ENCODE peak calls at places on chromosomes 5 and 9, in ten cellular contexts. V is kidney epithelial cell, B is PC-9, S is H1, D is epithelial cell of proximal tubule, K is cardiac fibroblast, P is right lobe of liver, L is mammary epithelial cell, F is astrocyte of the spinal cord, Z is PC-3. H is an unnamed sample.

GRCh38 chr5:36528588-36528987 is 77.8 kb upstream of the SLC1A3 start:
- DNase-seq in V (no peak), B (no peak), S (no peak), D (no peak), K (no peak), P (no peak), L (peak), F (no peak), Z (no peak), H (no peak)

GRCh38 chr9:127418037-127418471 is 6.1 kb upstream of the ZNF79 start:
- DNase-seq in V (no peak), B (peak), S (peak), D (no peak), K (no peak), P (no peak), L (no peak), F (no peak), Z (peak), H (no peak)

GRCh38 chr9:129143461-129143927 is 32.3 kb downstream of the PTPA start:
- DNase-seq in V (no peak), B (no peak), S (no peak), D (no peak), K (peak), P (peak), L (no peak), F (peak), Z (no peak), H (no peak)

GRCh38 chr9:107138261-107138992 is 144.7 kb upstream of the RAD23B start:
- DNase-seq in V (no peak), B (no peak), S (no peak), D (no peak), K (no peak), P (peak), L (peak), F (no peak), Z (no peak), H (no peak)

GRCh38 chr9:76453785-76454184 is 5.2 kb upstream of the GCNT1 start:
- DNase-seq in V (no peak), B (no peak), S (no peak), D (no peak), K (peak), P (no peak), L (peak), F (peak), Z (no peak), H (no peak)

GRCh38 chr9:21695874-21696341 is 106.5 kb upstream of the MTAP start:
- DNase-seq in V (no peak), B (no peak), S (no peak), D (no peak), K (no peak), P (no peak), L (no peak), F (no peak), Z (no peak), H (no peak)

GRCh38 chr9:137086531-137087408 is at the start of gene MAN1B1:
- DNase-seq in V (peak), B (peak), S (peak), D (peak), K (peak), P (peak), L (peak), F (peak), Z (peak), H (peak)

GRCh38 chr9:34338664-34339063 is 9.3 kb downstream of the NUDT2 start:
- DNase-seq in V (no peak), B (no peak), S (no peak), D (no peak), K (no peak), P (peak), L (no peak), F (no peak), Z (no peak), H (no peak)

GRCh38 chr5:179699640-179700298 is 1.0 kb downstream of the CANX start:
- DNase-seq in V (no peak), B (no peak), S (no peak), D (no peak), K (peak), P (no peak), L (peak), F (peak), Z (peak), H (no peak)

GRCh38 chr5:34051374-34051980 is 8.5 kb upstream of the C1QTNF3 start:
- DNase-seq in V (no peak), B (no peak), S (no peak), D (no peak), K (no peak), P (no peak), L (no peak), F (no peak), Z (no peak), H (peak)

GRCh38 chr5:1736889-1737711 is 62.5 kb downstream of the MRPL36 start:
- DNase-seq in V (no peak), B (peak), S (no peak), D (no peak), K (no peak), P (peak), L (no peak), F (no peak), Z (no peak), H (no peak)

GRCh38 chr9:33233659-33234335 is 6.2 kb upstream of the SPINK4 start:
- DNase-seq in V (peak), B (peak), S (no peak), D (peak), K (peak), P (no peak), L (peak), F (peak), Z (peak), H (peak)

GRCh38 chr5:125085797-125086505 is 339.5 kb upstream of the ZNF608 start:
- DNase-seq in V (no peak), B (no peak), S (no peak), D (peak), K (no peak), P (no peak), L (no peak), F (no peak), Z (no peak), H (no peak)

GRCh38 chr5:11182441-11183080 is 421.5 kb upstream of the DAP start:
- DNase-seq in V (no peak), B (peak), S (no peak), D (no peak), K (peak), P (no peak), L (no peak), F (peak), Z (peak), H (peak)

GRCh38 chr5:15135661-15136060 is 264.1 kb upstream of the ANKH start:
- DNase-seq in V (no peak), B (no peak), S (no peak), D (no peak), K (no peak), P (no peak), L (no peak), F (no peak), Z (no peak), H (no peak)

GRCh38 chr5:37582202-37582601 is 203.1 kb downstream of the WDR70 start:
- DNase-seq in V (no peak), B (no peak), S (no peak), D (no peak), K (no peak), P (no peak), L (no peak), F (no peak), Z (no peak), H (no peak)

GRCh38 chr9:121286973-121287721 is 19.2 kb downstream of the GSN start:
- DNase-seq in V (peak), B (peak), S (peak), D (no peak), K (peak), P (no peak), L (peak), F (peak), Z (peak), H (no peak)

GRCh38 chr9:116504893-116505480 is 182.1 kb upstream of the TRIM32 start:
- DNase-seq in V (no peak), B (no peak), S (no peak), D (no peak), K (no peak), P (no peak), L (no peak), F (no peak), Z (no peak), H (no peak)

GRCh38 chr5:10705736-10706135 is 55.3 kb downstream of the DAP start:
- DNase-seq in V (peak), B (peak), S (no peak), D (no peak), K (no peak), P (no peak), L (peak), F (no peak), Z (peak), H (no peak)

GRCh38 chr9:105254226-105254625 is 9.8 kb downstream of the SLC44A1 start:
- DNase-seq in V (no peak), B (no peak), S (no peak), D (no peak), K (no peak), P (no peak), L (peak), F (no peak), Z (no peak), H (no peak)

GRCh38 chr5:171342362-171343111 is 33.5 kb downstream of the TLX3 start:
- DNase-seq in V (peak), B (peak), S (no peak), D (peak), K (peak), P (peak), L (peak), F (peak), Z (peak), H (peak)

GRCh38 chr9:3576358-3576757 is 50.6 kb upstream of the RFX3 start:
- DNase-seq in V (no peak), B (no peak), S (no peak), D (no peak), K (peak), P (no peak), L (no peak), F (no peak), Z (no peak), H (no peak)

GRCh38 chr9:69131682-69132081 is 42.4 kb upstream of the TJP2 start:
- DNase-seq in V (peak), B (no peak), S (no peak), D (peak), K (peak), P (no peak), L (peak), F (peak), Z (peak), H (no peak)

GRCh38 chr5:78280261-78280660 is 14.2 kb downstream of the AP3B1 start:
- DNase-seq in V (no peak), B (no peak), S (no peak), D (no peak), K (no peak), P (no peak), L (no peak), F (no peak), Z (no peak), H (no peak)

GRCh38 chr5:135977375-135977928 is 22.7 kb upstream of the LECT2 start:
- DNase-seq in V (no peak), B (peak), S (peak), D (peak), K (peak), P (peak), L (peak), F (peak), Z (no peak), H (no peak)

GRCh38 chr9:86075132-86075807 is 24.1 kb downstream of the GOLM1 start:
- DNase-seq in V (no peak), B (no peak), S (no peak), D (no peak), K (no peak), P (no peak), L (no peak), F (peak), Z (no peak), H (no peak)

GRCh38 chr9:36818242-36818938 is 215.7 kb downstream of the PAX5 start:
- DNase-seq in V (no peak), B (no peak), S (no peak), D (no peak), K (no peak), P (no peak), L (no peak), F (no peak), Z (no peak), H (no peak)

GRCh38 chr9:108083796-108084352 is 594.3 kb upstream of the KLF4 start:
- DNase-seq in V (no peak), B (no peak), S (no peak), D (no peak), K (no peak), P (no peak), L (no peak), F (no peak), Z (no peak), H (no peak)

GRCh38 chr5:138455191-138455930 is 9.9 kb upstream of the EGR1 start:
- DNase-seq in V (no peak), B (no peak), S (no peak), D (no peak), K (no peak), P (no peak), L (no peak), F (no peak), Z (no peak), H (no peak)

DNA sequence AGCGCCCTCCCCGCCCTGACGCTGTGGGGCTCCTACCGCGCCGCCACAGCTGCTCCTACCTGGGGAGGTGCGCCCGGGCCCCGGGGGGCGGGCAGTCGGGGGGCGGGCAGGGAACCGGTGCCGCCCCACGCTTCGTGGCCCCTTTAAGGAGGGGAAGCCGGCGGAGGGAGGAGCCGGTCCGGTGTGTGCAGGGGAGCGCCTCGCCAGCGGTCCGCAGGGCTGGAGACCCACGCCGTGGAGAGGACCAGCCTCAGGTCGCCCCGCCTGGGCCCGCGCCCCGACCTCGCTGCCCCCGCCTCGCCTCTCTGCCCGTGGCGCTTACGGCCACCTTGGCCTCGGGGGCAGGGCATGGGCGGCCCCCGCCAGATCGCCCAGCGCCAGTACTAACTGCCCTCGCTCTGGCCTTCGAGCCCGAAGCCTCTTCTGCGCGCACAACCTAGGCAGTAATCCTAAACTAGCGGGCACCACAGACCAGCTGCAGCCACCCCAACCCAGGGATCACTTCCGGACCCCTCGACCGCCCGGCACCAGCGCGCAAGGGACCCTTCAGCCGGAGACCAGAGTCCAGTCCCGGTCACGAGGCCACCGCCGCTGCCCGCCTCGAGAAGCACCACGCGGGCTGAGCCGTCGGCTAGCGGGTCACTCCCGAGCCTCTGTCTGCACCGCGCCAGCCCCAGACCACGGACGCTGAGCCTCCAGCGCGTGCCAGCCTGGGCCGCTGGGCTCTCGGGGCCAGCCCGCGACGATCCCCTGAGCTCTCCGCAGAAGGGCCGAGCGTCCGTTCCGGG is at the start of gene FOXE1:
- DNase-seq in V (no peak), B (peak), S (no peak), D (no peak), K (no peak), P (no peak), L (peak), F (no peak), Z (no peak), H (no peak)
- H3K4me3 ChIP-seq in V (peak), B (peak), S (peak), D (peak), K (peak), P (peak), L (peak), F (no peak), Z (no peak), H (no peak)

GRCh38 chr9:2087500-2088313 is 72.6 kb downstream of the SMARCA2 start:
- DNase-seq in V (no peak), B (no peak), S (no peak), D (peak), K (peak), P (no peak), L (peak), F (peak), Z (peak), H (peak)
- TF ChIP-seq CTCF in V (peak), B (peak), S (peak), D (peak), K (peak), P (peak), L (peak), F (peak), Z (peak), H (peak)

GRCh38 chr5:107817436-107817835 is 146.7 kb upstream of the EFNA5 start:
- DNase-seq in V (no peak), B (no peak), S (no peak), D (no peak), K (no peak), P (no peak), L (no peak), F (no peak), Z (no peak), H (no peak)

GRCh38 chr5:107826311-107827000 is 155.7 kb upstream of the EFNA5 start:
- DNase-seq in V (no peak), B (no peak), S (peak), D (no peak), K (no peak), P (no peak), L (no peak), F (no peak), Z (no peak), H (no peak)

GRCh38 chr5:107820339-107820880 is 149.7 kb upstream of the EFNA5 start:
- DNase-seq in V (no peak), B (no peak), S (no peak), D (no peak), K (peak), P (no peak), L (no peak), F (no peak), Z (no peak), H (no peak)

GRCh38 chr5:107817951-107818350 is 147.2 kb upstream of the EFNA5 start:
- DNase-seq in V (no peak), B (no peak), S (no peak), D (no peak), K (no peak), P (no peak), L (no peak), F (no peak), Z (no peak), H (no peak)

DNA sequence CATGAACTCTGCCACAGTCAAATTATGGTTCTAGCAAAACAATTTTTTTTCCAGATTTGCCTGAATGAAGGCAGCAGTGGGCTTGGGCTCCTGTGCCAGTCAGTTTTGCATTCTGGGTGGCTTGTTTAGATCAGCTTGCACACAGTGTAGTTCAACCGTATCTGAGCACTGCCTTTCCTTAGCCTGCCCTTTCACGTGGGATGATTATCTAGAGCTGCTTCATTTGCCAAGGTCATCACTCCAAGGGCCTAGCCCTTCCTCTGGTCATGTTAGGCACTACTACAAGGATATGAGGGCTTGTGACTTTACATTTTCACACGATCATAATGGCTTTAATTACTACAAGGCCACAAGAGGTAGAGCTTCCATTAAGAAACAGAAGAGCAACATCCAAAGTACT is 150.6 kb upstream of the EFNA5 start:
- DNase-seq in V (no peak), B (no peak), S (no peak), D (no peak), K (no peak), P (no peak), L (no peak), F (no peak), Z (no peak), H (no peak)
- H3K4me3 ChIP-seq in V (no peak), B (no peak), S (no peak), D (no peak), K (no peak), P (no peak), L (no peak), F (no peak), Z (no peak), H (no peak)

GRCh38 chr5:181160-181559 is 10.1 kb upstream of the LRRC14B start:
- DNase-seq in V (no peak), B (no peak), S (no peak), D (no peak), K (no peak), P (no peak), L (no peak), F (no peak), Z (no peak), H (no peak)
- TF ChIP-seq CTCF in V (no peak), B (no peak), S (no peak), D (no peak), K (no peak), P (no peak), L (no peak), F (no peak), Z (no peak), H (no peak)

GRCh38 chr5:73233053-73233460 is 60.1 kb downstream of the TMEM174 start:
- DNase-seq in V (no peak), B (no peak), S (no peak), D (no peak), K (no peak), P (no peak), L (no peak), F (no peak), Z (no peak), H (no peak)
- H3K4me3 ChIP-seq in V (no peak), B (no peak), S (peak), D (peak), K (no peak), P (no peak), L (no peak), F (no peak), Z (no peak), H (no peak)

DNA sequence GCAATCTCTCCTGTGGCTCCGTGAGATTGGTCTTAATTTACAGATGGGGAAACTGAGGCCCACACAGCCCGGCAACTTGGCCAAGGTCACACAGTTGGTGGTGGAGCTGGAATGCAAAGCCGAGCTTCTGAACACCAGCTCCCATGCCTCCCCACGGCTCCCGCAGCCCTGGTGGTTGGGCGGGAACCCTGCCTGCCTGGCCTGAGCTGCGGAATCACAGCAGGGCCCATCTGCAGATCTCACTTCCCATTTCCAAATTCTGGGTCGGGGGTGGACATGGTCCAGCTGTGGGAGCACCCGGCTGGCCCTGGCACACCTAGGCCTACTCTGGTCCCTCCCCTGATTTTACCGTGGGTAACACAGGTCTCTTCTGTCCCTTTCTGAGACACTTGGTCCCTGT is 35.3 kb upstream of the PHYKPL start:
- DNase-seq in V (no peak), B (no peak), S (no peak), D (no peak), K (no peak), P (no peak), L (no peak), F (no peak), Z (no peak), H (no peak)
- TF ChIP-seq CTCF in V (no peak), B (no peak), S (no peak), D (no peak), K (no peak), P (no peak), L (no peak), F (no peak), Z (no peak), H (no peak)

GRCh38 chr5:133391349-133392136 is 220.8 kb downstream of the FSTL4 start:
- DNase-seq in V (no peak), B (no peak), S (no peak), D (no peak), K (no peak), P (no peak), L (no peak), F (no peak), Z (no peak), H (no peak)
- H3K4me3 ChIP-seq in V (no peak), B (no peak), S (no peak), D (no peak), K (no peak), P (no peak), L (no peak), F (no peak), Z (no peak), H (no peak)

H was measured in LNCaP clone FGC.